ENCODE peak calls at places on chromosomes 7 and 10, in five cellular contexts. T is astrocyte of the spinal cord, F is fibroblast of the aortic adventitia, M is tibial nerve, I is endodermal cell. K is an unnamed sample.

GRCh38 chr10:89151857-89152256 is 55.3 kb downstream of the CH25H start:
- DNase-seq in I (no peak), F (peak; percentile 84), M (no peak), T (peak; percentile 82), K (no peak)

GRCh38 chr7:30800785-30801252 is 29.6 kb downstream of the MINDY4 start:
- DNase-seq in I (peak; percentile 81), M (no peak), T (peak; percentile 80), F (peak; percentile 90), K (peak; percentile 71)

GRCh38 chr7:130930710-130931109 is 196.7 kb upstream of the KLF14 start:
- DNase-seq in T (peak; percentile 28), F (no peak), I (no peak), M (no peak), K (no peak)

GRCh38 chr7:3730271-3730670 is 429.2 kb downstream of the SDK1 start:
- DNase-seq in T (peak; percentile 72), F (peak; percentile 4), M (no peak), I (no peak), K (no peak)

GRCh38 chr7:27176343-27176731 is 2.2 kb upstream of the HOXA10 start:
- DNase-seq in F (no peak), I (peak; percentile 46), M (no peak), T (no peak), K (no peak)

GRCh38 chr7:96236198-96237039 is 85.5 kb downstream of the SLC25A13 start:
- DNase-seq in I (no peak), M (no peak), T (peak; percentile 92), F (peak; percentile 88), K (no peak)

GRCh38 chr10:15068802-15069201 is 19.8 kb downstream of the ACBD7 start:
- DNase-seq in I (no peak), M (no peak), F (peak; percentile 55), T (peak; percentile 61), K (no peak)

GRCh38 chr7:66747385-66748126 is 7.0 kb downstream of the RABGEF1 start:
- DNase-seq in F (peak; percentile 13), T (no peak), M (no peak), I (no peak), K (no peak)

GRCh38 chr10:98402931-98403717 is 11.9 kb downstream of the PYROXD2 start:
- DNase-seq in M (no peak), I (no peak), F (no peak), T (no peak), K (no peak)

GRCh38 chr10:58451490-58451889 is 61.2 kb upstream of the BICC1 start:
- DNase-seq in I (no peak), M (no peak), T (no peak), F (peak; percentile 23), K (no peak)

GRCh38 chr7:117271566-117271965 is 51.3 kb downstream of the WNT2 start:
- DNase-seq in T (no peak), I (no peak), F (no peak), M (no peak), K (no peak)

GRCh38 chr10:369441-370221 is 234.4 kb downstream of the ZMYND11 start:
- DNase-seq in I (no peak), T (peak; percentile 94), F (peak; percentile 90), M (no peak), K (no peak)

GRCh38 chr7:75889826-75890225 is 11.0 kb downstream of the RHBDD2 start:
- DNase-seq in F (peak; percentile 24), T (peak; percentile 40), I (no peak), M (peak; percentile 45), K (no peak)

GRCh38 chr7:136878878-136879277 is 10.4 kb downstream of the CHRM2 start:
- DNase-seq in I (no peak), M (no peak), F (no peak), T (no peak), K (no peak)

GRCh38 chr7:55469721-55470120 is 102.6 kb downstream of the VOPP1 start:
- DNase-seq in I (no peak), M (no peak), F (no peak), T (no peak), K (no peak)

GRCh38 chr10:67788028-67788886 is 49.7 kb downstream of the DNAJC12 start:
- DNase-seq in F (no peak), T (no peak), M (peak; percentile 19), I (peak; percentile 97), K (no peak)
- TF ChIP-seq CTCF in F (peak; percentile 24), T (peak; percentile 59), M (no peak), I (peak; percentile 95), K (peak; percentile 64)

GRCh38 chr7:146096994-146097393 is 19.6 kb upstream of the CNTNAP2 start:
- DNase-seq in I (peak; percentile 86), M (no peak), F (no peak), T (no peak), K (no peak)
- TF ChIP-seq CTCF in I (peak; percentile 80), M (no peak), F (no peak), T (peak; percentile 11), K (no peak)

DNA sequence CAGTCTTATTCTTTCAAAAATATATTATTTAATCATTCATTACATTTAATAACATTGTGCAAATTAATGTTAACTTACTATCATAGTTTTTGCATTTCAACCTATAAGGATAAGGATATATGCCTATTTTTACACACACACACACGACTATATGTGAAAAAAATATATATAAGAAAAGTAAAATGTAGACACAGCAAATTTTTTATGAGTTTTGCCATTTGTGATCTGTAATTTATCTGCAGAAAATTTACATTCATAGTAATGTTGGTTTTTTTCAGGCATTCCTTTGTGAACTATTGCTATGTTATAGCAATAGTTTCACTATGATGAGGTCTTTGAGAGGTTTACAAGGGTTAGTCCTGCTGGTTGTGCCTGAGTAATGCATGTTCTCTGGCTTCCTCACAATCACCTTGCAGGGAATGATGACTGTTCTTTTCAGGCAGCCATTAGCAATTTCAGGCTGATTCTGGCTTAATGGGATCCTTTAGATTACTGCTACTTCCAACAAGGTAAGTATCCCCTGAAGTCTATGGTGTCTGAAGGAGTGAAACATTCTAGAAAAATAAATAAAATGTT is 183.7 kb upstream of the CDK1 start:
- DNase-seq in M (no peak), T (peak; percentile 24), I (peak; percentile 57), F (peak; percentile 26), K (no peak)
- TF ChIP-seq CTCF in M (no peak), T (peak; percentile 24), I (peak; percentile 65), F (peak; percentile 39), K (no peak)

DNA sequence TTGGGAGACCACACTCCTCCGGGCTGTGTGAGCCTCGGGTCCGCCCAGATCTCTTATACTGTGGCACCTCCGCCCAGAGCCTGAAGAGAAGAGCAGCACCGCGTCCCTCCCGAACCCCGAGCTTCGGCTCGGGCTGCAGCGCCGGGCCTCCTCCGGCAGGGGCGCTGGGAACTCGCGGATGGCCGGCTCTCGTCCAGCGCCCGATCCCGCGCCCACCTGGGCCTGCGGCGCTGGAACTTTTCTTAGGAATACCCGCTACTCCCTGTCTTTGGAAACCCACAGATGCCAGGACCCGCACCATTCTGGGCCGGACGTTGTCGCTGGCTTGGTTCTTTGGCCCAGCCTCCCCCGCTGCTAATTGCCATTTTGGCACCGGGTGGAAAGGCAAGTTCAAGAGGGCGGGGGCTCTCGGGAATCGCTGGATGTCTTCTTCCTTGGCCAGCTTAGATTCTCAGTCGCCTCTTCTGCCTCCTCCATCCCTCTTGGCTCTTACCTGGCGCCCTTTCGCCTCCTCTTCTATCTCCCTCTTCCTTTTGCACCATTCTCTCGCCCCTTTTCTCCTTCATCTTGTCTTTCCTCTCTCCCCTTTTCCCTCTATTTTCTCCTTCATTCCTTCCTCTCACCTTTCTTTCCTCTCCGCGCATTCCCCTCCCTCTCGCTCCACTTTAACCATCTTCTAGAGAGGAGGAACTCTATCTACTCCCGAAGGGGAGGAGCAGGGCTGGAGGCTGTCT is 2.1 kb upstream of the SORCS3 start:
- DNase-seq in F (no peak), M (no peak), I (peak; percentile 91), T (no peak), K (no peak)
- TF ChIP-seq CTCF in F (peak; percentile 29), M (peak; percentile 43), I (peak; percentile 90), T (peak; percentile 58), K (peak; percentile 38)

GRCh38 chr10:109741712-109742111 is 181.6 kb downstream of the XPNPEP1 start:
- DNase-seq in T (no peak), I (no peak), F (no peak), M (no peak), K (no peak)
- TF ChIP-seq CTCF in T (no peak), I (peak; percentile 63), F (no peak), M (no peak), K (no peak)

GRCh38 chr7:39810204-39810642 is 139.8 kb upstream of the CDK13 start:
- DNase-seq in F (no peak), I (peak; percentile 57), T (no peak), M (no peak), K (no peak)
- TF ChIP-seq CTCF in F (no peak), I (peak; percentile 40), T (no peak), M (no peak), K (no peak)

GRCh38 chr7:128454808-128455555 is 696 bp upstream of the HILPDA start:
- DNase-seq in I (no peak), T (no peak), F (peak; percentile 71), M (no peak), K (no peak)
- TF ChIP-seq CTCF in I (peak; percentile 37), T (no peak), F (peak; percentile 30), M (no peak), K (no peak)

GRCh38 chr7:33421384-33421783 is 292.0 kb downstream of the BBS9 start:
- DNase-seq in I (no peak), F (peak; percentile 59), M (no peak), T (no peak), K (no peak)
- TF ChIP-seq CTCF in I (no peak), F (peak; percentile 15), M (no peak), T (no peak), K (peak; percentile 15)

GRCh38 chr10:4147214-4147613 is 362.2 kb upstream of the KLF6 start:
- DNase-seq in I (no peak), T (no peak), F (no peak), M (no peak), K (no peak)

GRCh38 chr10:4150676-4151075 is 365.7 kb upstream of the KLF6 start:
- DNase-seq in T (no peak), F (no peak), I (no peak), M (no peak), K (no peak)

GRCh38 chr10:4154317-4154716 is 369.3 kb upstream of the KLF6 start:
- DNase-seq in I (no peak), T (no peak), F (no peak), M (no peak), K (no peak)

DNA sequence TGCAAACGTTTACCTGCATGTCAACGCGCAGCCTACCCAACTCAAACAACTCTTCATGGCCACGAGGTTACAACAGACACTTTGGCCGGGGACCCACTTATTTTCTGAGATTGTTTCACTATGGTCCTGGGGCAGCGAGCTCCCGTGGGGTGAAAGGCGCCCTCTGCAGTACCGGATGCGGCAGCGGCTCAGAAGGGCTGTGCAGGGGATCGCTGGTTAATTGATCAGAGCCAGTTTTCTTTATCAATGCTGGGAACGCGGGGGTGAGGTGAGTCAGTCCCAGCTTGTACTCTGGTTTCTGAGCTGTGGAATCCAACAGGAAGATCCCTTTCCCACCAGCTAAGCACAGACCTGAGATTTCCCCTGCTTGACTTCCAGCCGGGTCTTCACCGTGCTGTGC is 366.5 kb upstream of the KLF6 start:
- DNase-seq in T (peak; percentile 5), F (no peak), M (no peak), I (peak; percentile 76), K (no peak)
- TF ChIP-seq CTCF in T (peak; percentile 17), F (no peak), M (no peak), I (peak; percentile 73), K (no peak)